ENCODE peak calls at places on chromosome 17, in six cellular contexts. V, I, S, L, E and D are unnamed samples.

GRCh38 chr17:55330344-55330933 is 65.7 kb downstream of the HLF start:
- DNase-seq in V (no peak), I (no peak), S (no peak), L (no peak), E (no peak), D (no peak)

GRCh38 chr17:59848778-59849177 is 44.0 kb downstream of the TUBD1 start:
- DNase-seq in V (peak), I (no peak), S (no peak), L (peak), E (peak), D (no peak)

GRCh38 chr17:67217446-67217845 is 27.6 kb downstream of the HELZ start:
- DNase-seq in V (no peak), I (no peak), S (peak), L (no peak), E (no peak), D (no peak)

GRCh38 chr17:10295728-10296343 is 77.0 kb downstream of the MYH13 start:
- DNase-seq in V (peak), I (peak), S (peak), L (peak), E (no peak), D (peak)

GRCh38 chr17:29584452-29585079 is 4.9 kb downstream of the GIT1 start:
- DNase-seq in V (no peak), I (no peak), S (no peak), L (no peak), E (no peak), D (no peak)

GRCh38 chr17:19311421-19312215 is 50.9 kb downstream of the B9D1 start:
- DNase-seq in V (no peak), I (no peak), S (no peak), L (peak), E (no peak), D (no peak)

GRCh38 chr17:82734987-82735866 is at the start of gene FN3K:
- DNase-seq in V (no peak), I (no peak), S (peak), L (peak), E (peak), D (no peak)

GRCh38 chr17:59572301-59572924 is 7.0 kb downstream of the DHX40 start:
- DNase-seq in V (no peak), I (no peak), S (no peak), L (peak), E (no peak), D (no peak)

GRCh38 chr17:40122466-40122943 is 734 bp downstream of the MSL1 start:
- DNase-seq in V (peak), I (no peak), S (peak), L (peak), E (peak), D (peak)

GRCh38 chr17:42531455-42532354 is 4.3 kb upstream of the NAGLU start:
- DNase-seq in V (no peak), I (no peak), S (peak), L (peak), E (peak), D (no peak)
- TF ChIP-seq POLR2A in V (no peak), I (no peak), S (no peak), L (no peak), E (no peak), D (no peak)

GRCh38 chr17:76264425-76264754 is 758 bp upstream of the UBALD2 start:
- DNase-seq in V (no peak), I (no peak), S (no peak), L (no peak), E (no peak), D (no peak)

GRCh38 chr17:76266244-76266938 is 1.2 kb downstream of the UBALD2 start:
- DNase-seq in V (no peak), I (no peak), S (peak), L (peak), E (no peak), D (no peak)

GRCh38 chr17:76265624-76266243 is 586 bp downstream of the UBALD2 start:
- DNase-seq in V (peak), I (no peak), S (peak), L (peak), E (peak), D (no peak)

GRCh38 chr17:76263896-76264295 is 1.3 kb upstream of the UBALD2 start:
- DNase-seq in V (no peak), I (no peak), S (no peak), L (no peak), E (no peak), D (no peak)

GRCh38 chr17:76264755-76265623 is at the start of gene UBALD2:
- DNase-seq in V (peak), I (peak), S (peak), L (peak), E (peak), D (peak)
- TF ChIP-seq POLR2A in V (no peak), I (peak), S (peak), L (peak), E (no peak), D (no peak)

DNA sequence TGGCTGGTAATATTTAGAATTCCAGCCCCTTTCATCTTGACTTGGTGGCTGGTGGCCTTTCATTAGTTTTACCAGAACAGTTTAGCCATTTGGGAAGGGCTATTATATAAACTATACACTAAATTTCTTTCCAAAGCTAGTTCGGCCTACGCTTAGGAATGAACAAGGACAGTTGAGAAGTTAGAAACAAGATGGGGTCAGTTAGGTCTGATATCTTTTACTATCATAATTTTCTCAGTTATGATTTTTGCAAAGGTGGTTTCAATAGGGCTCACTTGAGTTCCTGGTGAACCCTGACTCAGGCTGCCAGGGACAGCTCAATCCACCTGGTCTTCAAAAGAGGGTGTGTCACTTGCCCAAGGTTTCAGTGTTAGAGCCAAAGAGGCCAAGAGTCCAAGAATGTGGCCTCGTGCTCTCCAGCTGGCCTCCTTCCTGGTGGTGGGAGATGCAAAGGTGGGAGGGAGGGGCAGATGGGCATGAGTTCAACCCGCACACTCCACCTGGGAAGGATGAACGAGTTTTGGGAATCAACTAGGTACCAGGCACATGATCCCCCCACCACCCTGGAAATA is 4.0 kb upstream of the PHOSPHO1 start:
- DNase-seq in V (no peak), I (no peak), S (no peak), L (no peak), E (no peak), D (no peak)
- TF ChIP-seq POLR2A in V (no peak), I (no peak), S (no peak), L (no peak), E (no peak), D (no peak)

DNA sequence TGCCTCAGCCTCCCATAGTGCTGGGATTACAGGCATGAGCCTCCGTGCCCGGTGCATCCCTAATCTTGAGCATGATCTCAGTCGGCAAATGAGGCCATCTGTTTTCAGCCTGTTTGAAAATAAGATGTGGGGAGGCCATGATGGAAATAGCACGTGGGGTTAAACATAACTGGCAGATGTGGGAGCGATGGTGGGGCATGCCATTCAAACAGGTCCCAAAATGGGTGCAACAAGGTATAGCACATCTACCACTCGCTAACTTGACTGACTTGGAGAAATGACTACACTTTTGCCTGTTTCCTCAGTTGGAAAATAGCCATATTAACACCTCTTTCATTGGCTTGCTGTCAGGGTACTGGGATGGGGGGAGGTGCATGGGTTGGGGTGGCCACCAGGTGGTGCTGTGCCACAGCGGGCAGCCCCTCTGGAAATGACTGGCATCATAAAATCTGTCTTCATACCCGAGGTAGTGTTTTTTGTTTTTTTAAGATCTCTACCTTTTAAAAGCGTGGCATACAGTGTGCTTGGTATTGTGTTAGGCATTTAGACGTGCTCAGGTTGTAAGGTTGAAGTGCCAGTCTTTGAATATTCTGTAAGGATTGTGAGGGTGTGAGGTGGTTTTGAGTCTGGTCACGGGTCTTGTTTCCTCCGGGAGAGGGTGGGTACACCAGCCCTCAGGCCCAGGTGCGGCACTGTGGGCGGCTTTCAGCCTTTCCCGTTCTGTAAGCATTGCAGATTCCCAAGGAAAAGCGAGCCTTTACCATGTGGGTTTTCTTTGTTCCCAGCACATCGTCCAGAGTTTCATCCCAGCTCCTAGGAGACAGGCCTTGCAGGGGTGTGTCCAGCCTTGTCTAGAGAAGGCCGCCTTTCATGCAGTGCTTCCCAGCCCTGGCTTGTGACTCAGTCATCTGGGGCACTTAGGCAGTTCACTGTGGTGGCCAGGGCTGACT is 2.9 kb upstream of the TTYH2 start:
- DNase-seq in V (no peak), I (peak), S (peak), L (peak), E (peak), D (peak)
- TF ChIP-seq POLR2A in V (no peak), I (no peak), S (peak), L (peak), E (no peak), D (peak)

DNA sequence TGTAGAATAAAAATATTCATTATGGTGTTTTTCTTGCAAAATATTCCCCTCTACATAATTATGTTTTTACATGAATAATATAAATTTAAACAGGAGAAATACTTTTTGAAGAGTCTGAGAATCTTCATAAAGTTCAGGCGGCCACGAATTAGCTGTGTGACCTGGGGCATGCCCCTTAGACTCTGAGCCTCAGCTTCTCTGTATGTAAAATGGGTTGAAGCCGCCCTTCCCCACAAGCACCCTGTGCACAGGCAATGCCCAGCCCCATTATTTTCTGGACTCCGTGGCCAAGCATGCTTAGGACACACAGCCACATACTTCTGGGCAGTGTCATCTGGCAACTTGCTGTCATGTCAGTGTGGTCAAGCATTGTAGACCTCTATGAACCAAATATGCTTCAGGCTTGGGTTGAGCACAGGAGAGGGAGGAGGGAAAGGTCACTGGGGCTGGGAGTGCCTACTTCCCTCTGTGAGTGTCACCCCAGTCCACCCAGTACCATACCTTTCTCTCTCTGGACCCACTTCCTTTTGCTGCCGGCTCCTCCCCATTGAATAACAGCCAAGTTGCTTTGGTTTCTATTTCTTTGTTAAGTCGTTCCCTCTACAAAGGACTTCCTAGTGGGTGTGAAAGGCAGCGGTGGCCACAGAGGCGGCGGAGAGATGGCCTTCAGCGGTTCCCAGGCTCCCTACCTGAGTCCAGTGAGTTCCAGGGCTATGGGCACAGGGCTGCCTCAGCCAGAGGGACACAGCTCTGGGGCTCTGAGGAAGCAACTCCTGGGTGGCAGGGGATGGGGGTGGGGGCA is at the start of gene LGALS9:
- DNase-seq in V (no peak), I (no peak), S (no peak), L (peak), E (no peak), D (no peak)
- TF ChIP-seq POLR2A in V (no peak), I (no peak), S (no peak), L (no peak), E (no peak), D (peak)

GRCh38 chr17:33858682-33859081 is 396.4 kb upstream of the CCL2 start:
- DNase-seq in V (no peak), I (no peak), S (peak), L (no peak), E (no peak), D (no peak)
- TF ChIP-seq POLR2A in V (no peak), I (no peak), S (no peak), L (no peak), E (no peak), D (no peak)

GRCh38 chr17:42673266-42673884 is 3.4 kb downstream of the PLEKHH3 start:
- DNase-seq in V (no peak), I (no peak), S (no peak), L (no peak), E (peak), D (no peak)

GRCh38 chr17:42675984-42676423 is 790 bp downstream of the PLEKHH3 start:
- DNase-seq in V (peak), I (peak), S (peak), L (peak), E (peak), D (no peak)

GRCh38 chr17:42675348-42675983 is 1.3 kb downstream of the PLEKHH3 start:
- DNase-seq in V (no peak), I (no peak), S (no peak), L (no peak), E (peak), D (no peak)

GRCh38 chr17:42674755-42675347 is 1.9 kb downstream of the PLEKHH3 start:
- DNase-seq in V (no peak), I (no peak), S (no peak), L (no peak), E (no peak), D (no peak)

DNA sequence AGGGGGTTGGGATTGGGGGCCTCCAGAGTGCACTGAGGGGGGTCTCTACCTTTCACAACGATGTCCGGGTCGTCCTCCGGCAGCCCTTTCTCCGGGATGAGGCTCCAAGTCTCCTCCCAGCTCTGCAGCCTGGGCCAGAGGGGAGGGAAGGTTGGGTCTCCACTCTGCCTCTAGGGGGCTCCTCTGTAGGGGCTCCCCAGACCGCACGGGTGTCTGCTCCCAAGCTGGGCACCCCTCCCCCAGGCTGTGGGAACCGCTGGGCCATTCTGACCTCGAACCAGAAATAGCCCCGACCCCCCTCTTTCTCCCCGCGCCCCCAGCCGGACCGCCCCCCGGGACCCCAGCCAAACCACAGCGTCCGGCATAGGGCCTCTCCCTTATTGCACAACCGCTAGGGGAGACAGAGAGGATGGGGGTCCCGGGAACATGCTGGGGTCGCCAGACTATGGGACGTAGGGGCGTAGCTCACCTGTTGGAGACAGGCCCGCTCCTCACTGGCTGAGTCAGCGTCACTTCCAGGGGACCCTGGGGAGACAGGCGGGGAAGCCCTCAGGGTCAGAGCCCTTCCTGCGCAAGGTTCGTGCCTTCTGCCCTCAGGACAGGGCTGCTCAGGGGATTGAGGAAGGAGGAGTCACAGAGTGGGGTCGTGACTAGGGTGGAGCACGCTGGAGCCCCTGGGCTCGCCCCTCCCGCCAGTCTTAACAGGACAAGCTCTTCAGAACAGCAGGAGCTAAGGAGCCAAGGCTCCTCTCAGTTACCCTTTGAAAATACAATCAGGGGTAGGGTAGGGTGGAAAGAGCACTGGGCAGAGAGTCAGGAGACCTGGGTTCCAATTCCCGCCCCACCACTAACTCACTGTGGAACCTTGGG is 2.7 kb downstream of the PLEKHH3 start:
- DNase-seq in V (peak), I (peak), S (peak), L (peak), E (peak), D (no peak)
- TF ChIP-seq POLR2A in V (no peak), I (no peak), S (no peak), L (no peak), E (no peak), D (no peak)

GRCh38 chr17:31457391-31458234 is 66.1 kb downstream of the RAB11FIP4 start:
- DNase-seq in V (no peak), I (no peak), S (peak), L (no peak), E (no peak), D (no peak)
- TF ChIP-seq POLR2A in V (no peak), I (no peak), S (no peak), L (no peak), E (no peak), D (no peak)